ENCODE peak calls at places on chromosomes 2 and 18, in seven cellular contexts. G is hypothalamus; U is activated CD4-positive, alpha-beta memory T cell treated with anti-CD3 and anti-CD28 coated beads, Interleukin-2, amount 10 ng/mL, durations not matched to agents 7 days and 5 days; K is brain microvascular endothelial cell; F is thoracic aorta; B is ACHN; C is NCI-H2171 treated with DMSO at 0.1 percent for 48 hours. O is an unnamed sample.

GRCh38 chr2:239394978-239395377 is 5.8 kb downstream of the HDAC4 start:
- DNase-seq in U (no peak), G (no peak), F (no peak), K (no peak), B (no peak), C (no peak), O (no peak)

GRCh38 chr18:12657048-12657848 is 659 bp downstream of the SPIRE1 start:
- DNase-seq in B (peak; percentile 52), F (no peak), U (peak; percentile 24), G (no peak), K (peak; percentile 7), C (peak; percentile 27), O (no peak)

GRCh38 chr18:56282234-56283104 is 355.9 kb downstream of the TXNL1 start:
- DNase-seq in F (no peak), K (no peak), B (no peak), G (no peak), C (no peak), U (no peak), O (no peak)

GRCh38 chr2:83742117-83742782 is 716.8 kb downstream of the SUCLG1 start:
- DNase-seq in F (no peak), U (no peak), K (no peak), G (no peak), B (no peak), C (peak; percentile 40), O (no peak)

GRCh38 chr2:39542523-39542922 is 105.4 kb upstream of the MAP4K3 start:
- DNase-seq in G (no peak), C (peak; percentile 17), U (no peak), K (no peak), B (no peak), F (no peak), O (no peak)

GRCh38 chr2:204265701-204266310 is 279.5 kb upstream of the PARD3B start:
- DNase-seq in U (no peak), C (no peak), B (no peak), F (no peak), K (no peak), G (peak; percentile 8), O (no peak)

GRCh38 chr2:136164377-136164776 is 46.4 kb upstream of the CXCR4 start:
- DNase-seq in K (no peak), U (no peak), B (no peak), C (no peak), G (no peak), F (no peak), O (no peak)

GRCh38 chr2:75787532-75788132 is 76.9 kb upstream of the GCFC2 start:
- DNase-seq in G (no peak), C (peak; percentile 78), B (peak; percentile 46), U (no peak), F (no peak), K (peak; percentile 5), O (peak; percentile 69)

O was measured in SK-N-MC.